ENCODE peak calls at places on chromosomes 13 and 19, in eight cellular contexts. One of them, this sample, is unnamed.
A peak's percentile ranks its signal among the peaks of the same experiment; 100 is the strongest.

GRCh38 chr13:30079501-30079900 is 227.8 kb downstream of the KATNAL1 start:
- DNase-seq in activated CD4-positive, alpha-beta T cell treated with anti-CD3 and anti-CD28 coated beads, Interleukin-2, amount 50 U/mL, for 4 hours: no peak
- DNase-seq in right atrium auricular region: no peak
- DNase-seq in NCI-H2081: no peak
- DNase-seq in cardiac muscle cell: no peak
- DNase-seq in kidney glomerular epithelial cell: no peak
- DNase-seq in cardiac fibroblast: no peak
- DNase-seq in epithelial cell of proximal tubule: no peak
- DNase-seq in this sample: no peak

GRCh38 chr13:110131424-110131823 is 175.5 kb downstream of the COL4A1 start:
- DNase-seq in epithelial cell of proximal tubule: no peak
- DNase-seq in activated CD4-positive, alpha-beta T cell treated with anti-CD3 and anti-CD28 coated beads, Interleukin-2, amount 50 U/mL, for 4 hours: no peak
- DNase-seq in right atrium auricular region: peak; percentile 38
- DNase-seq in cardiac fibroblast: no peak
- DNase-seq in cardiac muscle cell: no peak
- DNase-seq in kidney glomerular epithelial cell: no peak
- DNase-seq in NCI-H2081: no peak
- DNase-seq in this sample: peak; percentile 57

GRCh38 chr13:75694742-75695141 is 58.6 kb downstream of the LMO7 start:
- DNase-seq in epithelial cell of proximal tubule: no peak
- DNase-seq in cardiac fibroblast: no peak
- DNase-seq in kidney glomerular epithelial cell: peak; percentile 52
- DNase-seq in NCI-H2081: no peak
- DNase-seq in activated CD4-positive, alpha-beta T cell treated with anti-CD3 and anti-CD28 coated beads, Interleukin-2, amount 50 U/mL, for 4 hours: no peak
- DNase-seq in right atrium auricular region: no peak
- DNase-seq in cardiac muscle cell: no peak
- DNase-seq in this sample: no peak

GRCh38 chr19:56988271-56988670 is 131.5 kb upstream of the USP29 start:
- DNase-seq in NCI-H2081: no peak
- DNase-seq in activated CD4-positive, alpha-beta T cell treated with anti-CD3 and anti-CD28 coated beads, Interleukin-2, amount 50 U/mL, for 4 hours: no peak
- DNase-seq in epithelial cell of proximal tubule: no peak
- DNase-seq in kidney glomerular epithelial cell: no peak
- DNase-seq in cardiac fibroblast: no peak
- DNase-seq in right atrium auricular region: no peak
- DNase-seq in cardiac muscle cell: no peak
- DNase-seq in this sample: no peak

GRCh38 chr13:32228330-32229041 is 86.7 kb downstream of the ZAR1L start:
- DNase-seq in activated CD4-positive, alpha-beta T cell treated with anti-CD3 and anti-CD28 coated beads, Interleukin-2, amount 50 U/mL, for 4 hours: no peak
- DNase-seq in cardiac muscle cell: no peak
- DNase-seq in epithelial cell of proximal tubule: no peak
- DNase-seq in kidney glomerular epithelial cell: peak; percentile 19
- DNase-seq in NCI-H2081: peak; percentile 99
- DNase-seq in cardiac fibroblast: peak; percentile 52
- DNase-seq in right atrium auricular region: no peak
- DNase-seq in this sample: no peak

GRCh38 chr13:101520672-101521071 is 68.2 kb downstream of the ITGBL1 start:
- DNase-seq in activated CD4-positive, alpha-beta T cell treated with anti-CD3 and anti-CD28 coated beads, Interleukin-2, amount 50 U/mL, for 4 hours: no peak
- DNase-seq in cardiac fibroblast: peak; percentile 83
- DNase-seq in cardiac muscle cell: no peak
- DNase-seq in kidney glomerular epithelial cell: peak; percentile 17
- DNase-seq in NCI-H2081: no peak
- DNase-seq in right atrium auricular region: no peak
- DNase-seq in epithelial cell of proximal tubule: no peak
- DNase-seq in this sample: no peak

GRCh38 chr13:90197722-90198121 is 1149.8 kb upstream of the MIR17HG start:
- DNase-seq in right atrium auricular region: no peak
- DNase-seq in epithelial cell of proximal tubule: no peak
- DNase-seq in cardiac fibroblast: peak; percentile 3
- DNase-seq in kidney glomerular epithelial cell: no peak
- DNase-seq in NCI-H2081: no peak
- DNase-seq in cardiac muscle cell: no peak
- DNase-seq in activated CD4-positive, alpha-beta T cell treated with anti-CD3 and anti-CD28 coated beads, Interleukin-2, amount 50 U/mL, for 4 hours: no peak
- DNase-seq in this sample: no peak

GRCh38 chr19:38869836-38870607 is 8.1 kb downstream of the RINL start:
- DNase-seq in epithelial cell of proximal tubule: no peak
- DNase-seq in activated CD4-positive, alpha-beta T cell treated with anti-CD3 and anti-CD28 coated beads, Interleukin-2, amount 50 U/mL, for 4 hours: peak; percentile 92
- DNase-seq in right atrium auricular region: peak; percentile 82
- DNase-seq in cardiac fibroblast: peak; percentile 50
- DNase-seq in NCI-H2081: peak; percentile 85
- DNase-seq in kidney glomerular epithelial cell: peak; percentile 65
- DNase-seq in cardiac muscle cell: peak; percentile 66
- DNase-seq in this sample: peak; percentile 94

GRCh38 chr13:57286511-57287098 is 119.6 kb downstream of the PRR20E start:
- DNase-seq in cardiac fibroblast: no peak
- DNase-seq in kidney glomerular epithelial cell: no peak
- DNase-seq in cardiac muscle cell: no peak
- DNase-seq in right atrium auricular region: no peak
- DNase-seq in NCI-H2081: no peak
- DNase-seq in epithelial cell of proximal tubule: no peak
- DNase-seq in activated CD4-positive, alpha-beta T cell treated with anti-CD3 and anti-CD28 coated beads, Interleukin-2, amount 50 U/mL, for 4 hours: no peak
- DNase-seq in this sample: no peak

GRCh38 chr13:30565658-30566057 is 52.1 kb upstream of the USPL1 start:
- DNase-seq in kidney glomerular epithelial cell: no peak
- DNase-seq in NCI-H2081: no peak
- DNase-seq in cardiac fibroblast: no peak
- DNase-seq in cardiac muscle cell: no peak
- DNase-seq in right atrium auricular region: no peak
- DNase-seq in activated CD4-positive, alpha-beta T cell treated with anti-CD3 and anti-CD28 coated beads, Interleukin-2, amount 50 U/mL, for 4 hours: no peak
- DNase-seq in epithelial cell of proximal tubule: no peak
- DNase-seq in this sample: no peak

GRCh38 chr19:6424190-6424938 is at the start of gene KHSRP:
- DNase-seq in kidney glomerular epithelial cell: no peak
- DNase-seq in activated CD4-positive, alpha-beta T cell treated with anti-CD3 and anti-CD28 coated beads, Interleukin-2, amount 50 U/mL, for 4 hours: peak; percentile 35
- DNase-seq in NCI-H2081: no peak
- DNase-seq in right atrium auricular region: no peak
- DNase-seq in epithelial cell of proximal tubule: no peak
- DNase-seq in cardiac muscle cell: peak; percentile 52
- DNase-seq in cardiac fibroblast: no peak
- DNase-seq in this sample: peak; percentile 63

GRCh38 chr19:5672708-5673459 is 7.4 kb downstream of the MICOS13 start:
- DNase-seq in kidney glomerular epithelial cell: no peak
- DNase-seq in epithelial cell of proximal tubule: no peak
- DNase-seq in NCI-H2081: no peak
- DNase-seq in right atrium auricular region: no peak
- DNase-seq in cardiac fibroblast: no peak
- DNase-seq in activated CD4-positive, alpha-beta T cell treated with anti-CD3 and anti-CD28 coated beads, Interleukin-2, amount 50 U/mL, for 4 hours: no peak
- DNase-seq in cardiac muscle cell: no peak
- DNase-seq in this sample: no peak